ENCODE peak calls at places on chromosomes 1 and 21, in six cellular contexts. I, T, M, F, Y and V are unnamed samples.

GRCh38 chr1:232473319-232473718 is 156.6 kb downstream of the SIPA1L2 start:
- DNase-seq in I (peak), T (peak), M (no peak), F (no peak), Y (peak), V (peak)

GRCh38 chr1:3393024-3393986 is 61.2 kb upstream of the ARHGEF16 start:
- DNase-seq in I (no peak), T (no peak), M (peak), F (no peak), Y (peak), V (no peak)

GRCh38 chr1:59139396-59139795 is 157.5 kb upstream of the FGGY start:
- DNase-seq in I (no peak), T (no peak), M (no peak), F (no peak), Y (no peak), V (no peak)

GRCh38 chr1:86339421-86339820 is 56.7 kb downstream of the ODF2L start:
- DNase-seq in I (no peak), T (peak), M (no peak), F (no peak), Y (peak), V (no peak)

GRCh38 chr21:26106562-26106961 is 64.0 kb downstream of the APP start:
- DNase-seq in I (no peak), T (peak), M (no peak), F (no peak), Y (no peak), V (no peak)

GRCh38 chr1:22750671-22751016 is 40.0 kb downstream of the EPHB2 start:
- DNase-seq in I (no peak), T (no peak), M (no peak), F (no peak), Y (no peak), V (no peak)

GRCh38 chr1:41479000-41479807 is 5.3 kb downstream of the EDN2 start:
- DNase-seq in I (peak), T (peak), M (peak), F (no peak), Y (peak), V (peak)

GRCh38 chr1:66323958-66324357 is 210.0 kb upstream of the SGIP1 start:
- DNase-seq in I (no peak), T (no peak), M (no peak), F (no peak), Y (no peak), V (no peak)

GRCh38 chr1:165884690-165885304 is 57.4 kb downstream of the UCK2 start:
- DNase-seq in I (no peak), T (peak), M (no peak), F (no peak), Y (no peak), V (no peak)

GRCh38 chr1:87140831-87141540 is 187.7 kb upstream of the LMO4 start:
- DNase-seq in I (no peak), T (no peak), M (no peak), F (no peak), Y (no peak), V (no peak)

GRCh38 chr21:32463889-32464300 is 51.4 kb downstream of the EVA1C start:
- DNase-seq in I (peak), T (peak), M (no peak), F (peak), Y (peak), V (peak)

GRCh38 chr1:46673749-46674182 is 2.1 kb downstream of the TEX38 start:
- DNase-seq in I (peak), T (peak), M (no peak), F (no peak), Y (peak), V (no peak)

GRCh38 chr1:222002503-222002902 is 260.6 kb upstream of the DUSP10 start:
- DNase-seq in I (no peak), T (no peak), M (no peak), F (no peak), Y (no peak), V (no peak)

GRCh38 chr1:185670187-185670627 is 64.0 kb upstream of the HMCN1 start:
- DNase-seq in I (peak), T (peak), M (no peak), F (peak), Y (peak), V (peak)

GRCh38 chr1:109427171-109427467 is 871 bp upstream of the PSMA5 start:
- DNase-seq in I (peak), T (peak), M (no peak), F (no peak), Y (peak), V (no peak)

GRCh38 chr1:228842094-228842775 is 107.0 kb downstream of the RHOU start:
- DNase-seq in I (peak), T (peak), M (no peak), F (peak), Y (peak), V (peak)

GRCh38 chr1:229080361-229080760 is 190.6 kb upstream of the RAB4A start:
- DNase-seq in I (no peak), T (no peak), M (no peak), F (no peak), Y (no peak), V (no peak)

GRCh38 chr1:24172598-24172997 is 14.5 kb downstream of the IFNLR1 start:
- DNase-seq in I (no peak), T (no peak), M (no peak), F (no peak), Y (no peak), V (no peak)

GRCh38 chr1:211738709-211739301 is 63.4 kb upstream of the NEK2 start:
- DNase-seq in I (no peak), T (no peak), M (no peak), F (no peak), Y (no peak), V (no peak)

GRCh38 chr21:14712121-14712520 is 166.0 kb upstream of the SAMSN1 start:
- DNase-seq in I (no peak), T (peak), M (no peak), F (no peak), Y (peak), V (no peak)

GRCh38 chr1:145758116-145758515 is 38.8 kb downstream of the CD160 start:
- DNase-seq in I (peak), T (no peak), M (no peak), F (no peak), Y (no peak), V (no peak)

GRCh38 chr1:47687618-47687940 is 249.7 kb downstream of the FOXD2 start:
- DNase-seq in I (no peak), T (no peak), M (no peak), F (no peak), Y (no peak), V (no peak)

GRCh38 chr1:151988405-151988851 is 5.2 kb downstream of the S100A10 start:
- DNase-seq in I (peak), T (peak), M (no peak), F (no peak), Y (peak), V (no peak)

GRCh38 chr1:211583011-211583995 is 4.3 kb upstream of the SLC30A1 start:
- DNase-seq in I (no peak), T (no peak), M (no peak), F (no peak), Y (no peak), V (no peak)

GRCh38 chr21:29306920-29307319 is 8.2 kb downstream of the BACH1 start:
- DNase-seq in I (no peak), T (no peak), M (no peak), F (no peak), Y (no peak), V (no peak)

GRCh38 chr1:182507685-182508084 is 57.7 kb downstream of the RGSL1 start:
- DNase-seq in I (peak), T (peak), M (no peak), F (no peak), Y (no peak), V (no peak)

GRCh38 chr1:235004840-235005391 is 123.7 kb downstream of the TOMM20 start:
- DNase-seq in I (no peak), T (no peak), M (no peak), F (no peak), Y (no peak), V (no peak)

GRCh38 chr1:159341736-159342135 is 39.6 kb downstream of the FCER1A start:
- DNase-seq in I (peak), T (no peak), M (no peak), F (no peak), Y (no peak), V (no peak)

GRCh38 chr1:203201516-203202205 is 15.2 kb upstream of the CHI3L1 start:
- DNase-seq in I (no peak), T (no peak), M (no peak), F (no peak), Y (no peak), V (no peak)
- H3K4me3 ChIP-seq in I (no peak), T (no peak), M (no peak), F (no peak), Y (no peak), V (no peak)

DNA sequence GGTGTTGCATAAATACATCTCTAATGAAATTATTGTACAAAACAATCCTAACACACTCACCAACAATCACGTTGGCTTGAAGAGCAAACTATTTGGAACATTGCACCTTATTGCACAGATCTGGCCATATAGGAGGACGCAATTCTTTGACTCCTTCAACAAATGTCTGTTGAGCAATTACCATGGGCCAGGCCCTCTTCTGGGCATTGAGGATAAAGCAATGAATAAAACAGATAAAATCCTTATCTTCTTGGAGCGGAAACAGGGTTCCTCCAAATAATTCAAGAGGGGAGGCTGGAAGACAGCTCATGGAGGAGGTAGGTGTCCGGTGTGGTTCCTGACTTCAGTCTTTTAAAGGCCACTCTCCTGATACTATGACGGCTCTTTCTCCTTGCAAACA is 43.3 kb downstream of the PAX7 start:
- DNase-seq in I (no peak), T (no peak), M (no peak), F (no peak), Y (no peak), V (no peak)
- TF ChIP-seq CTCF in I (no peak), T (no peak), M (no peak), F (no peak), Y (no peak), V (no peak)

GRCh38 chr1:208775841-208776240 is 531.7 kb upstream of the PLXNA2 start:
- DNase-seq in I (no peak), T (no peak), M (no peak), F (no peak), Y (no peak), V (no peak)

GRCh38 chr1:208778417-208778816 is 534.2 kb upstream of the PLXNA2 start:
- DNase-seq in I (no peak), T (no peak), M (no peak), F (no peak), Y (no peak), V (no peak)

DNA sequence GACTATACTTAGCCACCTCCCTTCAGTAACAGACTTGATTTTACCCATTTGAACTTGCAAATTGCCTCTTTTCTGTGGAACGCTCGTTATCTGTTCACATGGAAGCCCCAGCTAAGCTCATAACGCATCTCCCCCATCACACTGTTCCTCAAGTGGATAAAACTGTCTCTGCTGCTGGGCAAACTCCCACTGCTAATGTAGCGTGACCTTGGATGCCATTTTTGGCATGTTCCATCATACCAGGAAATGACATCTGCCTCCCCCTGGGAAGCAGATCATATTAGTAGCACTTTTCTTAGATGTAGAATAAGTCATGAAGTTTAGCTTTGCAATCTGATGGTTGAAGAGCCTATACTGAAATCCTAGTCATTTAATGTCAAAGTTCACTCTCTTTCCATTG is 528.7 kb upstream of the PLXNA2 start:
- DNase-seq in I (no peak), T (no peak), M (no peak), F (no peak), Y (no peak), V (no peak)
- H3K4me3 ChIP-seq in I (no peak), T (no peak), M (no peak), F (no peak), Y (no peak), V (no peak)

DNA sequence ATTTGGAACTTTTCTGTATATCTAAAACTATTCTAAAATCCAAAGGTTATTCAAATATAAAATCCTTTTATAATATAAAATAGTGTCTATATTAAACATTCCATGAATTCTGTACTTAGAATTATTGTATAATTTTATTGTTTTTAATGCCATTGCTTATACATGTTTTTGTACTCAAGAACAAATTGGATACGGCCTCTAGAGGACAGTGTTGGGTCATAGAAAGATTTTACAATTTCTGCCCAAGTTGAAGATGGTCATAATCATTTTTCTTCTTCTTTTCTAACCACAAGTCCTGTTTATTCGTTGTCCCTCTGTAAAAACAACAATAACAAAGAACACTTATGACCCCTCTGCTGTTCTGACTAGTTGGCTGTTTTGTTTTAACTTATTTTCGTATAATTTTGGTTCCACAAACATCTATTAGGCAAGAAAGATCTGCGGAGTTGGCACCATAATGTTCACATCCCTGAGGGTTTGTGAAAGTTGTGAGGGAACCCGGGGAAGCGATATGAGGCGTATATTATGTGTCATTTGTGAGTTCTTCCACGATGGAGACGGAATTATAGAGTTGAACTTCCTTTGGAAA is 75.7 kb upstream of the KIF26B start:
- DNase-seq in I (peak), T (peak), M (no peak), F (no peak), Y (peak), V (peak)
- TF ChIP-seq CTCF in I (peak), T (peak), M (peak), F (peak), Y (peak), V (peak)